ENCODE peak calls at places on chromosomes 1 and 21, in eight cellular contexts. One of them, this sample, is unnamed. For H3K27me3, the result is how much of the 10 kb centered on the place peaks cover.

GRCh38 chr1:67713071-67713806 is 28.2 kb downstream of the GADD45A start:
- DNase-seq in upper lobe of left lung: no peak
- DNase-seq in body of pancreas: peak
- DNase-seq in spleen: no peak
- DNase-seq in Peyer's patch: no peak
- DNase-seq in tibial nerve: no peak
- DNase-seq in sigmoid colon: no peak
- DNase-seq in heart left ventricle: no peak
- DNase-seq in this sample: no peak

GRCh38 chr1:194294006-194294405 is 1107.6 kb upstream of the B3GALT2 start:
- DNase-seq in upper lobe of left lung: no peak
- DNase-seq in body of pancreas: no peak
- DNase-seq in spleen: no peak
- DNase-seq in Peyer's patch: no peak
- DNase-seq in tibial nerve: no peak
- DNase-seq in sigmoid colon: no peak
- DNase-seq in heart left ventricle: no peak
- DNase-seq in this sample: no peak

GRCh38 chr1:234672349-234673135 is 62.6 kb upstream of the IRF2BP2 start:
- DNase-seq in upper lobe of left lung: no peak
- DNase-seq in body of pancreas: no peak
- DNase-seq in spleen: no peak
- DNase-seq in Peyer's patch: no peak
- DNase-seq in tibial nerve: no peak
- DNase-seq in sigmoid colon: no peak
- DNase-seq in heart left ventricle: no peak
- DNase-seq in this sample: no peak

GRCh38 chr1:111517464-111518225 is 14.2 kb upstream of the ADORA3 start:
- DNase-seq in upper lobe of left lung: no peak
- DNase-seq in body of pancreas: no peak
- DNase-seq in spleen: no peak
- DNase-seq in Peyer's patch: no peak
- DNase-seq in tibial nerve: no peak
- DNase-seq in sigmoid colon: no peak
- DNase-seq in heart left ventricle: no peak
- DNase-seq in this sample: no peak

GRCh38 chr1:93616221-93616995 is 65.2 kb downstream of the BCAR3 start:
- DNase-seq in upper lobe of left lung: no peak
- DNase-seq in body of pancreas: no peak
- DNase-seq in spleen: no peak
- DNase-seq in Peyer's patch: no peak
- DNase-seq in tibial nerve: no peak
- DNase-seq in sigmoid colon: peak
- DNase-seq in heart left ventricle: peak
- DNase-seq in this sample: no peak

GRCh38 chr1:82260051-82260450 is 459.3 kb downstream of the ADGRL2 start:
- DNase-seq in upper lobe of left lung: no peak
- DNase-seq in body of pancreas: no peak
- DNase-seq in spleen: no peak
- DNase-seq in Peyer's patch: no peak
- DNase-seq in tibial nerve: no peak
- DNase-seq in sigmoid colon: no peak
- DNase-seq in heart left ventricle: no peak
- DNase-seq in this sample: no peak

GRCh38 chr1:162899422-162900168 is 38.6 kb upstream of the CCDC190 start:
- DNase-seq in upper lobe of left lung: no peak
- DNase-seq in body of pancreas: no peak
- DNase-seq in spleen: no peak
- DNase-seq in Peyer's patch: no peak
- DNase-seq in tibial nerve: no peak
- DNase-seq in sigmoid colon: no peak
- DNase-seq in heart left ventricle: peak
- DNase-seq in this sample: no peak

GRCh38 chr1:223189903-223190724 is 47.1 kb upstream of the TLR5 start:
- DNase-seq in upper lobe of left lung: peak
- DNase-seq in body of pancreas: no peak
- DNase-seq in spleen: no peak
- DNase-seq in Peyer's patch: no peak
- DNase-seq in tibial nerve: no peak
- DNase-seq in sigmoid colon: no peak
- DNase-seq in heart left ventricle: no peak
- DNase-seq in this sample: no peak

GRCh38 chr1:195376190-195376589 is 1232.0 kb downstream of the KCNT2 start:
- DNase-seq in upper lobe of left lung: no peak
- DNase-seq in body of pancreas: no peak
- DNase-seq in spleen: no peak
- DNase-seq in Peyer's patch: no peak
- DNase-seq in tibial nerve: no peak
- DNase-seq in sigmoid colon: no peak
- DNase-seq in heart left ventricle: no peak
- DNase-seq in this sample: no peak

GRCh38 chr1:2468041-2468472 is 8.0 kb upstream of the PLCH2 start:
- DNase-seq in upper lobe of left lung: no peak
- DNase-seq in body of pancreas: no peak
- DNase-seq in spleen: no peak
- DNase-seq in Peyer's patch: no peak
- DNase-seq in tibial nerve: no peak
- DNase-seq in sigmoid colon: no peak
- DNase-seq in heart left ventricle: peak
- DNase-seq in this sample: no peak

GRCh38 chr21:42711667-42712066 is 58.2 kb downstream of the PDE9A start:
- DNase-seq in upper lobe of left lung: no peak
- DNase-seq in body of pancreas: no peak
- DNase-seq in spleen: no peak
- DNase-seq in Peyer's patch: no peak
- DNase-seq in tibial nerve: no peak
- DNase-seq in sigmoid colon: no peak
- DNase-seq in heart left ventricle: no peak
- DNase-seq in this sample: no peak

GRCh38 chr1:170340259-170340658 is 191.7 kb upstream of the GORAB start:
- DNase-seq in upper lobe of left lung: no peak
- DNase-seq in body of pancreas: no peak
- DNase-seq in spleen: no peak
- DNase-seq in Peyer's patch: no peak
- DNase-seq in tibial nerve: no peak
- DNase-seq in sigmoid colon: no peak
- DNase-seq in heart left ventricle: no peak
- DNase-seq in this sample: no peak

GRCh38 chr1:162145966-162146696 is 76.6 kb downstream of the NOS1AP start:
- DNase-seq in upper lobe of left lung: no peak
- DNase-seq in body of pancreas: no peak
- DNase-seq in spleen: no peak
- DNase-seq in Peyer's patch: no peak
- DNase-seq in tibial nerve: no peak
- DNase-seq in sigmoid colon: no peak
- DNase-seq in heart left ventricle: no peak
- DNase-seq in this sample: no peak

GRCh38 chr1:33435096-33435820 is 4.4 kb upstream of the PHC2 start:
- DNase-seq in upper lobe of left lung: no peak
- DNase-seq in body of pancreas: no peak
- DNase-seq in spleen: no peak
- DNase-seq in Peyer's patch: no peak
- DNase-seq in tibial nerve: no peak
- DNase-seq in sigmoid colon: no peak
- DNase-seq in heart left ventricle: no peak
- DNase-seq in this sample: no peak

GRCh38 chr1:240912821-240913220 is 300.9 kb upstream of the GREM2 start:
- DNase-seq in upper lobe of left lung: no peak
- DNase-seq in body of pancreas: no peak
- DNase-seq in spleen: no peak
- DNase-seq in Peyer's patch: no peak
- DNase-seq in tibial nerve: no peak
- DNase-seq in sigmoid colon: no peak
- DNase-seq in heart left ventricle: no peak
- DNase-seq in this sample: no peak

GRCh38 chr21:34526236-34526617 is 14.2 kb upstream of the KCNE1 start:
- DNase-seq in upper lobe of left lung: no peak
- DNase-seq in body of pancreas: no peak
- DNase-seq in spleen: no peak
- DNase-seq in Peyer's patch: no peak
- DNase-seq in tibial nerve: no peak
- DNase-seq in sigmoid colon: no peak
- DNase-seq in heart left ventricle: no peak
- DNase-seq in this sample: no peak

GRCh38 chr1:169102567-169102966 is 3.9 kb upstream of the ATP1B1 start:
- DNase-seq in upper lobe of left lung: no peak
- DNase-seq in body of pancreas: peak
- DNase-seq in spleen: no peak
- DNase-seq in Peyer's patch: peak
- DNase-seq in tibial nerve: no peak
- DNase-seq in sigmoid colon: no peak
- DNase-seq in heart left ventricle: no peak
- DNase-seq in this sample: no peak

GRCh38 chr1:53449026-53449425 is 10.2 kb upstream of the DMRTB1 start:
- DNase-seq in upper lobe of left lung: no peak
- DNase-seq in body of pancreas: no peak
- DNase-seq in spleen: no peak
- DNase-seq in Peyer's patch: no peak
- DNase-seq in tibial nerve: no peak
- DNase-seq in sigmoid colon: no peak
- DNase-seq in heart left ventricle: no peak
- DNase-seq in this sample: no peak

DNA sequence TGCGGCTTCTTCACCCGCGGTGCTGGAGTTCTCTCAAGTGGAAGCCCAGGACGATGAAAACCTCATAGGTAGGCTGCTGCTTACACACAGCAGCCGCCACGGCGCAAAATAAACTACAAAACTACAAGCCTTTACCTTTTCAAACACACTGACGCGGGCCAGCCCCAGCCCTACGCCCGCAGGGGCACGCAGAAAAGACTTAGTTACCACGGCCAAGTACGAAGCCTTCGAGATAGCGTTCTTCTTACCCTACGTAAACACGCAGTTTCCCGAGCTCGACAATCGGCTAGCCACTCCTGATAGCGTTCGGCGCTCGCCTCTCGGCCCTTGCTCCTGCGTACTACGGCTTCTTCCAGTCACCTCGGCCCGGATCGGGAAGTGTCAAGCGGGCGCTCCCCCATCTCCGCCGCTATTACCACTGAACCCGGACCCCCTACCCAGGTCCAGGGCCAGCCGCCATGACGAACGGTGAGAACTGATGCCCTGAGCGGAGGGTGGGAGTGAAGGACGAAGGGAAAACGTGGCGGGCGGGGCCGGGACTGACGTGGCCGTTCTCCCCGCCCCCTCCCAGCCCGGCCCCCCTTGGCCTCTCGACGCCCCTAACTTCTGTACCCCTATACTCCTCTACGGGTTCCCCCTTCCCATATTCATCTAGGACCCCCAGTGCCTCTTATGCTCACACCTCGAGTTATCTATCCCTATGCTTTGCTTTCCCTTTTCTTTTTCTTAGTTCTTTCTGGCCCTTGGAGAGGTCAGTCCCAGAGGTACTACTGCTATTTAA is at the start of gene TMEM167B:
- DNase-seq in upper lobe of left lung: peak
- DNase-seq in body of pancreas: peak
- DNase-seq in spleen: peak
- DNase-seq in Peyer's patch: peak
- DNase-seq in tibial nerve: peak
- DNase-seq in sigmoid colon: peak
- DNase-seq in heart left ventricle: peak
- DNase-seq in this sample: peak
- TF ChIP-seq POLR2A in upper lobe of left lung: peak
- TF ChIP-seq POLR2A in body of pancreas: peak
- TF ChIP-seq POLR2A in spleen: peak
- TF ChIP-seq POLR2A in Peyer's patch: peak
- TF ChIP-seq POLR2A in tibial nerve: peak
- TF ChIP-seq POLR2A in sigmoid colon: peak
- TF ChIP-seq POLR2A in heart left ventricle: no peak
- TF ChIP-seq POLR2A in this sample: peak

DNA sequence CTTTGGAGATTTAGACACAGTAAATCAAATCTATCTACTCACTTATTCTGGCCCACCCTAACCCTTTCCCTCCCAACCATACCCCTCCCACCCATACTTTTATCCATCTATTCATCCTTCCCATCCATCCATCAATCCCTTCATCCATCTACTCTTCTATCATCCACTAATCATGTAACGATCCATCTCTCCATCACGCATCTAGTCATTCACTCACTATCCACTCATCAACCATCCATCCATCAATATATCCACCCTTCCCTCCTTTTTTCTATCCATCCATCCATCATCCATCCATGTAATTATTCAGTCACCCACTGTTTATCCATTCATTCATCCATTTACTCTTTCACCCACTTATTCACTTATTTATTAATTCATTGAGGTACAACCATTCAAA is 74.0 kb downstream of the FOXD2 start:
- DNase-seq in upper lobe of left lung: no peak
- DNase-seq in body of pancreas: no peak
- DNase-seq in spleen: no peak
- DNase-seq in Peyer's patch: no peak
- DNase-seq in tibial nerve: no peak
- DNase-seq in sigmoid colon: no peak
- DNase-seq in heart left ventricle: no peak
- DNase-seq in this sample: no peak
- H3K27me3 ChIP-seq in upper lobe of left lung: under half
- H3K27me3 ChIP-seq in body of pancreas: under half
- H3K27me3 ChIP-seq in spleen: under half
- H3K27me3 ChIP-seq in Peyer's patch: under half
- H3K27me3 ChIP-seq in tibial nerve: under half
- H3K27me3 ChIP-seq in sigmoid colon: half or more
- H3K27me3 ChIP-seq in heart left ventricle: under half
- H3K27me3 ChIP-seq in this sample: under half

DNA sequence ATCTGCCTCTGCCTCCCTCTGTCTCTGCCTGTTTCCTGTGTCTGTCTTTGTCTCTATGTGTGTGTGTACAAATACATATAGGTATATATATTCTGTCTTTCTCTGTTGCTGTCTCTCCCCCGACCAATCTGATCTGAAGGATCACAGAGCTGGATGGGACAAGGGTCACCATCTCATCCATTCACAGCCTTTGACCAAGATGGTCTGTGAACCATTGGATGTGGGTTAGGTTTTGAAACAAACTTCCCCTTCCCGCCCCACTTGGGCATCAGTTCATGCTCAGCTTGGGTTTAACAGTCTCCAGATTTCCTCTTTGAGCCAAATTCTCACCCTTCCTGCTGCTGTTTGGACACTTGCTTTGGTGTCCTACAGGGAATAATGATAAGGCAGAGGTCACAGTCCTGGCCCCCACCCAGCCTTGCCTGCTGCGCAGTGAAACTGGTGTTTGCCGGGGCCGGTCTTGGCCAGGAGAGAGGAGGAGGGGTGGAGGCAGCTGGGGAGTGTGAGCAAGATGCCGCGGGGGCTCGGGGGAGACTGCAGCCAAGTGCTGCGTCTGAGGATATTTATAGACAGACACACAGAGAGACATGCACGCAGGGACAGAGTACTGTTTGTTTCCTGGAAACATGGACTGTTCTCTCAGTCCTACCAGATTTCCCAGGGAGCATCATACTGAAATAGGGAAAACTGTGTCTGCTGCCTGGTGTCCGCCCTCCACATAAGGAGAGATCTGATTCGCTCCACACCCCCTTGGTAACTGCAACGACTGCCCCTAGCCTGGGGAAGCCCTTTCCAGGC is 27.0 kb upstream of the BTG2 start:
- DNase-seq in upper lobe of left lung: peak
- DNase-seq in body of pancreas: peak
- DNase-seq in spleen: peak
- DNase-seq in Peyer's patch: peak
- DNase-seq in tibial nerve: peak
- DNase-seq in sigmoid colon: peak
- DNase-seq in heart left ventricle: peak
- DNase-seq in this sample: no peak
- TF ChIP-seq POLR2A in upper lobe of left lung: no peak
- TF ChIP-seq POLR2A in body of pancreas: peak
- TF ChIP-seq POLR2A in spleen: no peak
- TF ChIP-seq POLR2A in Peyer's patch: peak
- TF ChIP-seq POLR2A in tibial nerve: no peak
- TF ChIP-seq POLR2A in sigmoid colon: peak
- TF ChIP-seq POLR2A in heart left ventricle: no peak
- TF ChIP-seq POLR2A in this sample: no peak

GRCh38 chr1:226506921-226507320 is 41.6 kb upstream of the STUM start:
- DNase-seq in upper lobe of left lung: no peak
- DNase-seq in body of pancreas: no peak
- DNase-seq in spleen: no peak
- DNase-seq in Peyer's patch: no peak
- DNase-seq in tibial nerve: no peak
- DNase-seq in sigmoid colon: no peak
- DNase-seq in heart left ventricle: no peak
- DNase-seq in this sample: no peak
- H3K27me3 ChIP-seq in upper lobe of left lung: under half
- H3K27me3 ChIP-seq in body of pancreas: under half
- H3K27me3 ChIP-seq in spleen: under half
- H3K27me3 ChIP-seq in Peyer's patch: under half
- H3K27me3 ChIP-seq in tibial nerve: under half
- H3K27me3 ChIP-seq in sigmoid colon: under half
- H3K27me3 ChIP-seq in heart left ventricle: under half
- H3K27me3 ChIP-seq in this sample: under half